ENCODE peak calls at places on chromosomes 13 and 19, in ten cellular contexts. Y is progenitor cell of endocrine pancreas, T is lower lobe of right lung, G is heart right ventricle, W is brain microvascular endothelial cell, S is MCF 10A, D is PC-3, J is thoracic aorta, Z is endothelial cell, V is A549. F is an unnamed sample.

GRCh38 chr13:21979156-21979819 is 308.4 kb downstream of the FGF9 start:
- DNase-seq in Y (no peak), T (no peak), G (no peak), W (no peak), S (no peak), D (no peak), J (no peak), Z (no peak), V (no peak), F (no peak)

GRCh38 chr13:29991343-29991742 is 140.9 kb upstream of the UBL3 start:
- DNase-seq in Y (no peak), T (no peak), G (no peak), W (peak), S (peak), D (peak), J (no peak), Z (no peak), V (no peak), F (no peak)

GRCh38 chr13:46592410-46592809 is 39.4 kb downstream of the LRCH1 start:
- DNase-seq in Y (no peak), T (no peak), G (no peak), W (no peak), S (no peak), D (peak), J (no peak), Z (no peak), V (no peak), F (no peak)

GRCh38 chr19:19151418-19151817 is 13.1 kb upstream of the TMEM161A start:
- DNase-seq in Y (no peak), T (no peak), G (no peak), W (no peak), S (no peak), D (no peak), J (no peak), Z (no peak), V (no peak), F (no peak)

GRCh38 chr13:65932587-65933239 is 1297.4 kb downstream of the PCDH9 start:
- DNase-seq in Y (no peak), T (no peak), G (no peak), W (no peak), S (peak), D (peak), J (no peak), Z (no peak), V (no peak), F (no peak)

GRCh38 chr13:79211377-79211776 is 194.7 kb downstream of the RBM26 start:
- DNase-seq in Y (no peak), T (no peak), G (no peak), W (no peak), S (no peak), D (no peak), J (no peak), Z (no peak), V (no peak), F (no peak)

GRCh38 chr13:114101831-114102520 is 30.4 kb downstream of the RASA3 start:
- DNase-seq in Y (no peak), T (peak), G (no peak), W (no peak), S (no peak), D (no peak), J (no peak), Z (no peak), V (no peak), F (no peak)

GRCh38 chr13:44816701-44817684 is 172.3 kb downstream of the NUFIP1 start:
- DNase-seq in Y (no peak), T (no peak), G (no peak), W (peak), S (peak), D (peak), J (no peak), Z (no peak), V (peak), F (no peak)

GRCh38 chr19:1189419-1189818 is 15.4 kb upstream of the SBNO2 start:
- DNase-seq in Y (no peak), T (no peak), G (no peak), W (no peak), S (no peak), D (peak), J (no peak), Z (no peak), V (peak), F (no peak)

GRCh38 chr13:43387880-43388279 is 364.5 kb downstream of the DNAJC15 start:
- DNase-seq in Y (no peak), T (no peak), G (no peak), W (no peak), S (no peak), D (no peak), J (no peak), Z (no peak), V (no peak), F (no peak)

GRCh38 chr13:106566682-106567420 is 1.1 kb downstream of the ARGLU1 start:
- DNase-seq in Y (peak), T (peak), G (peak), W (peak), S (peak), D (peak), J (no peak), Z (peak), V (peak), F (peak)

GRCh38 chr19:55442372-55443044 is 592 bp downstream of the SHISA7 start:
- DNase-seq in Y (no peak), T (no peak), G (no peak), W (no peak), S (no peak), D (no peak), J (no peak), Z (no peak), V (no peak), F (no peak)

GRCh38 chr13:111344471-111345191 is 24.2 kb downstream of the TEX29 start:
- DNase-seq in Y (peak), T (peak), G (no peak), W (peak), S (peak), D (peak), J (no peak), Z (peak), V (peak), F (peak)
- TF ChIP-seq CTCF in Y (peak), T (peak), G (no peak), W (peak), S (no peak), D (peak), J (no peak), Z (peak), V (no peak), F (no peak)

GRCh38 chr13:80214521-80214941 is 126.4 kb downstream of the SPRY2 start:
- DNase-seq in Y (no peak), T (no peak), G (no peak), W (no peak), S (no peak), D (no peak), J (no peak), Z (no peak), V (peak), F (no peak)
- TF ChIP-seq CTCF in Y (no peak), T (no peak), G (no peak), W (no peak), S (no peak), D (no peak), J (no peak), Z (no peak), V (no peak), F (no peak)

GRCh38 chr13:113086031-113086750 is 19.4 kb upstream of the F7 start:
- DNase-seq in Y (no peak), T (peak), G (no peak), W (no peak), S (no peak), D (no peak), J (no peak), Z (no peak), V (peak), F (no peak)
- TF ChIP-seq CTCF in Y (no peak), T (no peak), G (no peak), W (peak), S (no peak), D (no peak), J (no peak), Z (no peak), V (no peak), F (no peak)

GRCh38 chr19:46076031-46076880 is 35.5 kb upstream of the IGFL4 start:
- DNase-seq in Y (no peak), T (no peak), G (no peak), W (no peak), S (no peak), D (peak), J (no peak), Z (no peak), V (no peak), F (no peak)
- TF ChIP-seq CTCF in Y (peak), T (no peak), G (no peak), W (peak), S (no peak), D (peak), J (no peak), Z (no peak), V (peak), F (no peak)